ENCODE peak calls at places on chromosomes 3 and 15, in four cellular contexts. F is HL-60, U is Calu3, K is ACHN. D is an unnamed sample.

GRCh38 chr3:49976942-49977341 is 37.0 kb downstream of the RBM6 start:
- DNase-seq in F (no peak), U (no peak), K (no peak), D (no peak)

GRCh38 chr3:57825116-57825515 is 69.0 kb downstream of the SLMAP start:
- DNase-seq in F (no peak), U (no peak), K (no peak), D (no peak)

GRCh38 chr3:146375214-146375613 is 94.1 kb downstream of the PLSCR2 start:
- DNase-seq in F (no peak), U (no peak), K (no peak), D (no peak)

GRCh38 chr3:30314757-30315156 is 291.6 kb upstream of the TGFBR2 start:
- DNase-seq in F (no peak), U (no peak), K (no peak), D (no peak)

GRCh38 chr3:101262393-101263240 is 57.8 kb downstream of the IMPG2 start:
- DNase-seq in F (no peak), U (no peak), K (no peak), D (no peak)

GRCh38 chr3:12115846-12116245 is 42.9 kb downstream of the TIMP4 start:
- DNase-seq in F (no peak), U (no peak), K (no peak), D (no peak)

GRCh38 chr3:107738486-107739183 is 215.9 kb downstream of the BBX start:
- DNase-seq in F (no peak), U (no peak), K (no peak), D (no peak)

GRCh38 chr3:66425566-66425965 is 75.3 kb downstream of the LRIG1 start:
- DNase-seq in F (no peak), U (no peak), K (no peak), D (no peak)

GRCh38 chr3:193742628-193743027 is 149.6 kb downstream of the OPA1 start:
- DNase-seq in F (no peak), U (no peak), K (peak; percentile 8), D (no peak)

GRCh38 chr3:119595639-119596329 is 1.9 kb upstream of the PLA1A start:
- DNase-seq in F (no peak), U (no peak), K (no peak), D (no peak)

GRCh38 chr3:31053299-31053698 is 158.8 kb upstream of the GADL1 start:
- DNase-seq in F (no peak), U (no peak), K (no peak), D (no peak)

GRCh38 chr15:87827126-87827525 is 429.4 kb downstream of the NTRK3 start:
- DNase-seq in F (no peak), U (no peak), K (peak; percentile 13), D (no peak)

GRCh38 chr15:86916671-86917450 is 837.2 kb downstream of the AGBL1 start:
- DNase-seq in F (no peak), U (no peak), K (no peak), D (no peak)

GRCh38 chr3:354433-354832 is 157.9 kb downstream of the CHL1 start:
- DNase-seq in F (peak; percentile 29), U (peak; percentile 54), K (peak; percentile 60), D (no peak)

GRCh38 chr15:49855917-49856637 is 235.2 kb downstream of the DTWD1 start:
- DNase-seq in F (peak; percentile 56), U (no peak), K (no peak), D (peak; percentile 62)

GRCh38 chr15:75195122-75195765 is 6.4 kb upstream of the C15orf39 start:
- DNase-seq in F (no peak), U (no peak), K (no peak), D (no peak)

GRCh38 chr15:26970712-26971210 is at the start of gene GABRG3:
- DNase-seq in F (no peak), U (no peak), K (no peak), D (no peak)

GRCh38 chr3:45134758-45135521 is 11.2 kb downstream of the CDCP1 start:
- DNase-seq in F (no peak), U (no peak), K (no peak), D (no peak)

GRCh38 chr15:90184119-90184785 is 16.9 kb upstream of the SEMA4B start:
- DNase-seq in F (no peak), U (peak; percentile 70), K (peak; percentile 82), D (no peak)

D was measured in amniotic stem cell.